ENCODE peak calls at places on chromosomes 7 and 10, in seven cellular contexts. P is esophagus muscularis mucosa, V is ovary, J is H1, R is transverse colon, X is SK-N-SH, B is sigmoid colon. U is an unnamed sample.

GRCh38 chr10:27100800-27101347 is 580 bp upstream of the ANKRD26 start:
- DNase-seq in P (no peak), V (no peak), X (no peak), B (no peak), R (no peak), J (no peak), U (no peak)

GRCh38 chr7:155000795-155001194 is 2.1 kb downstream of the PAXIP1 start:
- DNase-seq in J (no peak), R (peak; percentile 22), P (no peak), V (no peak), B (no peak), X (no peak), U (no peak)

GRCh38 chr10:31770307-31770902 is 158.2 kb downstream of the ARHGAP12 start:
- DNase-seq in R (peak; percentile 55), V (no peak), J (no peak), B (no peak), X (peak; percentile 73), P (peak; percentile 87), U (peak; percentile 47)

GRCh38 chr10:95394161-95394880 is 103.5 kb upstream of the PDLIM1 start:
- DNase-seq in P (no peak), J (no peak), X (no peak), V (no peak), B (no peak), R (no peak), U (no peak)

GRCh38 chr10:31929260-31929985 is 792 bp upstream of the ARHGAP12 start:
- DNase-seq in P (no peak), R (peak; percentile 77), V (no peak), B (peak; percentile 85), J (no peak), X (no peak), U (no peak)

GRCh38 chr7:135193615-135194081 is 17.7 kb downstream of the WDR91 start:
- DNase-seq in J (no peak), X (no peak), B (no peak), P (no peak), R (no peak), V (peak; percentile 84), U (no peak)

GRCh38 chr10:68506406-68506805 is 20.9 kb downstream of the SLC25A16 start:
- DNase-seq in P (no peak), R (no peak), X (no peak), J (no peak), B (no peak), V (no peak), U (no peak)

GRCh38 chr10:51266496-51266895 is 192.2 kb downstream of the PRKG1 start:
- DNase-seq in X (no peak), P (no peak), J (no peak), R (no peak), B (no peak), V (no peak), U (no peak)

GRCh38 chr10:125639846-125640245 is 43.1 kb downstream of the TEX36 start:
- DNase-seq in P (no peak), X (no peak), J (no peak), B (no peak), R (no peak), V (no peak), U (no peak)

GRCh38 chr10:52818019-52818418 is 45.4 kb upstream of the MBL2 start:
- DNase-seq in X (peak; percentile 6), J (peak; percentile 39), V (no peak), B (no peak), P (no peak), R (no peak), U (no peak)

GRCh38 chr10:16193241-16193640 is 243.6 kb upstream of the PTER start:
- DNase-seq in B (no peak), P (peak; percentile 74), J (no peak), X (no peak), R (no peak), V (no peak), U (no peak)

GRCh38 chr7:6178273-6179029 is 94.0 kb downstream of the CYTH3 start:
- DNase-seq in V (no peak), J (no peak), B (peak; percentile 65), P (no peak), X (no peak), R (no peak), U (no peak)

GRCh38 chr7:137091396-137091795 is 222.9 kb downstream of the CHRM2 start:
- DNase-seq in J (peak; percentile 29), P (no peak), R (no peak), X (peak; percentile 56), B (no peak), V (no peak), U (no peak)

GRCh38 chr7:32204361-32205018 is 134.3 kb upstream of the PDE1C start:
- DNase-seq in J (peak; percentile 19), R (peak; percentile 54), B (peak; percentile 75), V (peak; percentile 77), X (peak; percentile 43), P (peak; percentile 90), U (peak; percentile 29)

GRCh38 chr7:73735526-73735905 is 3.1 kb downstream of the ABHD11 start:
- DNase-seq in P (no peak), R (peak; percentile 49), V (no peak), X (no peak), J (no peak), B (no peak), U (no peak)

GRCh38 chr7:7157177-7157886 is 25.0 kb upstream of the C1GALT1 start:
- DNase-seq in V (no peak), P (no peak), X (no peak), B (no peak), J (no peak), R (peak; percentile 17), U (no peak)

GRCh38 chr7:16978358-16979244 is 96.8 kb upstream of the AGR3 start:
- DNase-seq in J (no peak), V (no peak), P (no peak), R (no peak), X (no peak), B (no peak), U (no peak)

GRCh38 chr10:68543004-68543918 is 15.9 kb upstream of the SLC25A16 start:
- DNase-seq in B (no peak), P (no peak), X (no peak), R (no peak), J (no peak), V (no peak), U (no peak)

GRCh38 chr7:98568891-98569290 is 48.2 kb upstream of the NPTX2 start:
- DNase-seq in P (no peak), V (no peak), X (peak; percentile 83), R (no peak), J (no peak), B (peak; percentile 64), U (no peak)

GRCh38 chr7:28005848-28006233 is 174.8 kb downstream of the JAZF1 start:
- DNase-seq in J (no peak), B (no peak), V (no peak), R (no peak), P (no peak), X (no peak), U (no peak)

GRCh38 chr7:144720139-144720538 is 115.7 kb downstream of the TPK1 start:
- DNase-seq in J (no peak), X (no peak), P (no peak), V (no peak), R (no peak), B (no peak), U (no peak)

DNA sequence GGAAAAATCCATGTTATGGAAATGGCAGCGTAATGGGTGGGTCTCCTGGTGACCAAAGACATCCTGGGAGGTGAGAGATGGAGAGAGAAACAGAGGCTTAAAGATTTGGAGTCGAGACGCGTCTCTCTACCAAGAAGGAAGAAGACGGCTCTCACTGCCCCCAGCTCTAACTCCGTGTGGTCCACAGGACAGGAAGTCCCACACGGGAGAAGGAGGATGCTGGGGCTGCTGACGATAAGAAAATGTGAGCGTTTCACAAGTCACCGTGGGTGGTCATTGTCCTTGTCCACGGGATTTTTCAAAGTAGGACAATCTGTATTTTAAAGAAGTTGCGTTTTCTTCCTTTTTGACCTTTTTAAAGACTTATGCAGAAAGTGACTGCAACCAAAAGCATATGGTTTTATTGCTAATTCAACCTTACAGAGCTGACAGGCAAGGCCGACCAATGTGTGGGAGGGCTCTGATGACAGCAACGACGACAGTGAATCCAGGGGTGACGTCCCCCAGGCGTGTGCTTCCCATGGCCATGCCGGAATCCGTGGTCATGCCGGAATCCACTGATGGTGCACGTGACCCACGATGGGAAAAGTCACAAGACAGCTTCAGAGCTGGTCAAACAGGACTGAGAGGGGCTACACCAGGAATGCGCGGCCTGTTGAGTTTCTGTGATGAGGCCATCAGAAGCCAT is 341.2 kb downstream of the PTPRN2 start:
- DNase-seq in P (peak; percentile 55), J (no peak), R (no peak), X (no peak), V (no peak), B (no peak), U (no peak)
- TF ChIP-seq EP300 in P (no peak), J (no peak), R (no peak), X (no peak), V (no peak), B (no peak), U (no peak)

GRCh38 chr10:110409488-110409887 is 88.2 kb upstream of the DUSP5 start:
- DNase-seq in P (no peak), J (no peak), B (no peak), X (no peak), R (no peak), V (no peak), U (no peak)
- H3K27ac ChIP-seq in P (no peak overlapping the region), J (no peak overlapping the region), B (no peak overlapping the region), X (peak overlapping the region; percentile 87), R (no peak overlapping the region), V (no peak overlapping the region), U (no peak overlapping the region)

DNA sequence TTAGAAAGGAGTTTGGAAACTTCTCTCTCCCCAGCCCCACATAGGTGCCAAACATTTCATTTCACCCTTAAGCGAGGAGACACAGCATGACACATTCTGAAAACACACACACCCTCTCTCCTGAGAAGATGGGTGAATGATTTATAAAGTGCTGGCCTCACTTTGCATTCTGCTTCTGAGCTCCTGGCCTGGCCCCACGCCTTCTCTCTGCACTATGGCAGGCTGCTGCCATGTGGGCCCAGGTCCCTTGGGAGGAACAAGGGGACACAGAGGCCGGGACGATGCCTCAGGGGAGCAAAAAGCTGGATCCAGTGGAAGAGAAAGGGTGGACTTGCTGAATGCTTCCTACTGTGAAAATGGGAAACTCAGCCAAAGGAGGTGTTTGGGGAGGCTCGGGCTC is 56.0 kb downstream of the CPXM2 start:
- DNase-seq in V (no peak), P (peak; percentile 88), R (no peak), J (no peak), B (no peak), X (no peak), U (no peak)
- TF ChIP-seq EP300 in V (no peak), P (no peak), R (no peak), J (no peak), B (no peak), X (no peak), U (no peak)

GRCh38 chr7:151033864-151034249 is 5.6 kb downstream of the ABCB8 start:
- DNase-seq in B (no peak), V (no peak), X (no peak), R (no peak), J (no peak), P (no peak), U (no peak)

GRCh38 chr7:151034312-151035023 is 6.2 kb downstream of the ABCB8 start:
- DNase-seq in R (no peak), V (no peak), X (no peak), B (no peak), J (no peak), P (no peak), U (no peak)

GRCh38 chr7:151035902-151036301 is 7.7 kb downstream of the ABCB8 start:
- DNase-seq in V (no peak), P (no peak), B (no peak), J (no peak), R (no peak), X (no peak), U (peak; percentile 63)

GRCh38 chr7:151032936-151033863 is 5.0 kb downstream of the ABCB8 start:
- DNase-seq in R (no peak), V (no peak), P (no peak), X (no peak), B (no peak), J (no peak), U (no peak)

GRCh38 chr7:151035024-151035717 is 6.9 kb downstream of the ABCB8 start:
- DNase-seq in R (no peak), J (no peak), V (no peak), X (no peak), P (no peak), B (no peak), U (peak; percentile 56)
- H3K27ac ChIP-seq in R (no peak overlapping the region), J (no peak overlapping the region), V (no peak overlapping the region), X (no peak overlapping the region), P (no peak overlapping the region), B (no peak overlapping the region), U (no peak overlapping the region)

U was measured in upper lobe of left lung.